ENCODE peak calls at places on chromosomes 13 and 19, in eight cellular contexts. H is spleen, J is OCI-LY7, A is HCT116, S is mammary epithelial cell, Z is ascending aorta, G is hepatocyte, N is pancreas. Y is an unnamed sample.

GRCh38 chr19:10501971-10502523 is 1.1 kb downstream of the KEAP1 start:
- DNase-seq in Z (no peak), N (peak; percentile 96), A (no peak), H (peak; percentile 90), J (peak; percentile 59), G (peak; percentile 70), S (no peak), Y (peak; percentile 87)

GRCh38 chr13:50400035-50400726 is 384.9 kb downstream of the KCNRG start:
- DNase-seq in H (no peak), J (no peak), G (no peak), N (no peak), A (no peak), S (no peak), Z (no peak), Y (no peak)

GRCh38 chr19:19661141-19661674 is 2.3 kb downstream of the ATP13A1 start:
- DNase-seq in Z (no peak), A (no peak), J (no peak), G (no peak), N (no peak), H (no peak), S (no peak), Y (no peak)

GRCh38 chr13:113086031-113086750 is 19.4 kb upstream of the F7 start:
- DNase-seq in H (peak; percentile 57), N (no peak), G (no peak), Z (no peak), S (no peak), J (no peak), A (no peak), Y (no peak)

GRCh38 chr13:59413121-59413520 is 750.6 kb downstream of the DIAPH3 start:
- DNase-seq in J (no peak), A (no peak), G (no peak), Z (no peak), H (no peak), S (no peak), N (no peak), Y (no peak)

GRCh38 chr13:113547248-113547971 is 37.1 kb upstream of the TFDP1 start:
- DNase-seq in N (no peak), J (no peak), Z (no peak), G (no peak), H (peak; percentile 62), S (no peak), A (no peak), Y (no peak)

GRCh38 chr19:7789447-7789846 is 26.4 kb downstream of the CLEC4M start:
- DNase-seq in G (no peak), A (no peak), J (peak; percentile 18), S (no peak), Z (no peak), H (peak; percentile 81), N (no peak), Y (no peak)

GRCh38 chr13:47158583-47158982 is 261.7 kb upstream of the HTR2A start:
- DNase-seq in H (no peak), A (no peak), S (no peak), J (no peak), G (no peak), Z (no peak), N (no peak), Y (no peak)

DNA sequence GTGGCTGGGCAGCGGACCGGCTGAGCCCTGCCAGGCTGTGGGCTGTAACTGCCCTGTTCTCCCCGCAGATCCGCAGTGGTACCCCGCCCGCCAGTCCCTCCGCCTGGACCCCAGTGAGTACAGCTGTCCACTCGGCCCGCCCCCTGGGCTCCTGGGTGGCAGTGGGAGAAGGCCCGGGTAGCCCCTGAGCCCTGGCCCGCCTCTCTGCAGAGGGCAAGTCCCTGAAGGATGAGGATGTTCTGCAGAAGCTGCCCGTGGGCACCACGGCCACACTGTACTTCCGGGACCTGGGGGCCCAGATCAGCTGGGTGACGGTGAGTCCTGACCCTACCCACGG is 8.3 kb downstream of the NDUFB7 start:
- DNase-seq in N (no peak), Z (no peak), G (no peak), S (no peak), J (no peak), A (no peak), H (no peak), Y (no peak)
- H3K27ac ChIP-seq in N (no peak overlapping the region), Z (no peak overlapping the region), G (no peak overlapping the region), S (no peak overlapping the region), J (no peak overlapping the region), A (peak overlapping the region; percentile 37), H (no peak overlapping the region), Y (peak overlapping the region; percentile 68)

GRCh38 chr19:23346696-23347095 is 48.6 kb downstream of the ZNF91 start:
- DNase-seq in S (no peak), A (no peak), H (no peak), Z (no peak), J (no peak), G (no peak), N (no peak), Y (no peak)

GRCh38 chr19:23351806-23352205 is 43.5 kb downstream of the ZNF91 start:
- DNase-seq in S (no peak), N (no peak), J (no peak), Z (no peak), G (no peak), H (no peak), A (no peak), Y (no peak)

GRCh38 chr19:23343434-23344010 is 51.7 kb downstream of the ZNF91 start:
- DNase-seq in Z (no peak), G (peak; percentile 11), A (no peak), J (peak; percentile 25), N (no peak), H (no peak), S (peak; percentile 30), Y (no peak)

GRCh38 chr19:23345838-23346237 is 49.4 kb downstream of the ZNF91 start:
- DNase-seq in N (no peak), H (no peak), Z (no peak), S (no peak), G (no peak), J (no peak), A (no peak), Y (no peak)
- H3K9me3 ChIP-seq in N (no peaks in the 10 kb centered on the region), H (peaks cover 100% of the 10 kb centered on the region), Z (peaks cover 86% of the 10 kb centered on the region), S (peaks cover 58% of the 10 kb centered on the region), G (peaks cover 58% of the 10 kb centered on the region), J (peaks cover 41% of the 10 kb centered on the region), A (peaks cover 27% of the 10 kb centered on the region), Y (peaks cover 62% of the 10 kb centered on the region)

GRCh38 chr19:34998777-34999497 is 1.2 kb upstream of the GRAMD1A start:
- DNase-seq in G (no peak), S (no peak), A (no peak), Z (no peak), J (no peak), N (no peak), H (peak; percentile 75), Y (no peak)
- H3K4me1 ChIP-seq in G (peaks cover 38% of the 10 kb centered on the region), S (peaks cover 8% of the 10 kb centered on the region), A (peaks cover 26% of the 10 kb centered on the region), Z (peaks cover 9% of the 10 kb centered on the region), J (peaks cover 63% of the 10 kb centered on the region), N (peaks cover 24% of the 10 kb centered on the region), H (peaks cover 77% of the 10 kb centered on the region), Y (peaks cover 44% of the 10 kb centered on the region)

DNA sequence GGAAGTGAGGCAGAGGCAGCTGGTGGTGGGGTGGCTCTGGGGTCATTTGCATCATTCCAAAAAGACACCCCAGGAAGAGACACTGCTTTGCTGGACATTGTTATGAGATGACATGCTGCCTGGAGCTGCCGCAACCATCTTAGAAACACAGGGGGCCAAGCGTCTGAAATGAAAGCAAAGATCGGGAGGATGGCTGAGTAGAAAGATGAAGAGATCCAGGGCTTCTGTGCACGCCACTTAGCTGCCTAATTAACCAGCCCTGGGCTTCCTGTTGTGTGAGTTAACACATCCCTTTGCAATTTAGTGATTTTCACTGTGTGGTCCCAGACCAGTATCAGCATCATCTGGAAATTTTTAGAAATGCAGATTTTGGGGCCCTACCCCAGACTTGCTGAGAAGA is 36.0 kb downstream of the IRS2 start:
- DNase-seq in A (no peak), J (no peak), G (no peak), H (no peak), Z (no peak), S (no peak), N (no peak), Y (no peak)
- H3K27ac ChIP-seq in A (no peak overlapping the region), J (no peak overlapping the region), G (no peak overlapping the region), H (no peak overlapping the region), Z (no peak overlapping the region), S (no peak overlapping the region), N (no peak overlapping the region), Y (no peak overlapping the region)

DNA sequence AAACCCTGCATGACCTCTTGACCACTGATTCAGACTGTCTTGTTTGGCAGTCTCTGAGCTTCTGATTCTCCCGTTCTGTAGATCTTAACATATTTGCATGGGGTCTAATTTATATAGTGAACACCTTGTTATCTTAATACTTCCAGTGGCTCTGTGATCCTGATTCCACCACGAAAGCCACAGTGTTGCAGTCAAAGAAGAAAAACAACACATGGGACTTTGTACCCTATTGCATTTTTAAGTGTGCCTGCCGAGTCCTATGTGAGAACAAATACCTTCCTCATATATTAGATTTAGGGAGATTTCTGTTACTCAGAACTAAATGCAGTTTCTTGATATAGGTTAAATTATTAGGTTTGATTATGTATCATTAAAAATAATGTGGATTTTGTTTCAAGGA is 12.3 kb upstream of the ZNF556 start:
- DNase-seq in Z (no peak), N (no peak), A (no peak), S (no peak), J (no peak), G (no peak), H (no peak), Y (no peak)
- H3K9me3 ChIP-seq in Z (peaks cover 83% of the 10 kb centered on the region), N (no peaks in the 10 kb centered on the region), A (peaks cover 24% of the 10 kb centered on the region), S (peaks cover 59% of the 10 kb centered on the region), J (no peaks in the 10 kb centered on the region), G (peaks cover 68% of the 10 kb centered on the region), H (peaks cover 100% of the 10 kb centered on the region), Y (peaks cover 52% of the 10 kb centered on the region)

Y was measured in suprapubic skin.